ENCODE peak calls at places on chromosome 19, in nine cellular contexts. J, C, K, F, P, E, O, W and T are unnamed samples.

GRCh38 chr19:16363133-16363851 is 38.7 kb downstream of the KLF2 start:
- DNase-seq in J (no peak), C (no peak), K (no peak), F (no peak), P (no peak), E (no peak), O (no peak), W (no peak), T (no peak)

GRCh38 chr19:6233827-6234511 is 45.8 kb downstream of the MLLT1 start:
- DNase-seq in J (no peak), C (no peak), K (no peak), F (no peak), P (no peak), E (no peak), O (no peak), W (no peak), T (no peak)

GRCh38 chr19:7605490-7606222 is 10.0 kb downstream of the CAMSAP3 start:
- DNase-seq in J (no peak), C (peak), K (no peak), F (no peak), P (peak), E (no peak), O (no peak), W (peak), T (no peak)

GRCh38 chr19:1216756-1217155 is 11.2 kb downstream of the STK11 start:
- DNase-seq in J (no peak), C (no peak), K (no peak), F (no peak), P (no peak), E (no peak), O (no peak), W (no peak), T (no peak)

GRCh38 chr19:8490873-8491272 is 11.6 kb downstream of the PRAM1 start:
- DNase-seq in J (no peak), C (no peak), K (no peak), F (no peak), P (no peak), E (no peak), O (no peak), W (no peak), T (no peak)

GRCh38 chr19:41895745-41896580 is 13.0 kb downstream of the ARHGEF1 start:
- DNase-seq in J (no peak), C (no peak), K (no peak), F (no peak), P (no peak), E (no peak), O (no peak), W (no peak), T (no peak)

GRCh38 chr19:43638214-43638990 is 1.2 kb downstream of the CADM4 start:
- DNase-seq in J (no peak), C (no peak), K (no peak), F (peak), P (no peak), E (no peak), O (no peak), W (no peak), T (no peak)

GRCh38 chr19:8612807-8613171 is 2.3 kb upstream of the ADAMTS10 start:
- DNase-seq in J (no peak), C (no peak), K (peak), F (no peak), P (no peak), E (no peak), O (no peak), W (no peak), T (no peak)